ENCODE peak calls at places on chromosomes 1 and 21, in six cellular contexts. A, N, W, V, R and J are unnamed samples.
A peak's percentile ranks its signal among the peaks of the same experiment; 100 is the strongest.

GRCh38 chr1:30911061-30911954 is 2.8 kb upstream of the SDC3 start:
- DNase-seq in R (peak; percentile 90), A (peak; percentile 75), V (peak; percentile 89), N (peak; percentile 91), W (peak; percentile 87), J (peak; percentile 77)

GRCh38 chr1:47508900-47509488 is 71.2 kb downstream of the FOXD2 start:
- DNase-seq in A (no peak), W (no peak), R (peak; percentile 68), N (no peak), V (no peak), J (no peak)

GRCh38 chr1:47931395-47931794 is 65.8 kb downstream of the TRABD2B start:
- DNase-seq in V (no peak), W (no peak), N (peak; percentile 60), R (peak; percentile 39), A (peak; percentile 39), J (no peak)

GRCh38 chr1:159071970-159072582 is 4.5 kb downstream of the AIM2 start:
- DNase-seq in N (no peak), W (no peak), R (no peak), A (peak; percentile 66), V (no peak), J (peak; percentile 74)

GRCh38 chr1:213274140-213274539 is 223.1 kb downstream of the RPS6KC1 start:
- DNase-seq in N (no peak), A (peak; percentile 6), R (no peak), W (no peak), V (no peak), J (no peak)

GRCh38 chr1:173113015-173113741 is 62.4 kb upstream of the TNFSF18 start:
- DNase-seq in N (no peak), A (peak; percentile 61), W (no peak), V (no peak), R (no peak), J (no peak)

GRCh38 chr1:201703646-201704438 is 125.1 kb upstream of the IPO9 start:
- DNase-seq in V (peak; percentile 85), W (peak; percentile 85), N (peak; percentile 88), A (peak; percentile 73), R (peak; percentile 85), J (peak; percentile 81)

GRCh38 chr1:200038987-200039848 is 11.7 kb downstream of the NR5A2 start:
- DNase-seq in A (peak; percentile 65), N (peak; percentile 46), V (peak; percentile 71), R (peak; percentile 55), W (peak; percentile 34), J (peak; percentile 18)

GRCh38 chr1:2921970-2922686 is 99.1 kb upstream of the ACTRT2 start:
- DNase-seq in V (no peak), R (no peak), W (no peak), A (no peak), N (no peak), J (peak; percentile 35)

GRCh38 chr1:108556501-108556900 is 3.4 kb upstream of the EEIG2 start:
- DNase-seq in A (no peak), V (no peak), R (no peak), N (no peak), W (peak; percentile 13), J (no peak)

GRCh38 chr21:44615466-44615865 is 3.6 kb downstream of the KRTAP10-8 start:
- DNase-seq in N (no peak), V (no peak), W (no peak), A (no peak), R (no peak), J (no peak)

GRCh38 chr21:44617071-44617501 is 5.2 kb downstream of the KRTAP10-8 start:
- DNase-seq in W (no peak), A (no peak), N (no peak), R (no peak), V (no peak), J (no peak)

GRCh38 chr21:44614961-44615391 is 3.1 kb downstream of the KRTAP10-8 start:
- DNase-seq in V (no peak), R (no peak), N (no peak), W (no peak), A (no peak), J (no peak)

GRCh38 chr21:44616591-44616926 is 4.7 kb downstream of the KRTAP10-8 start:
- DNase-seq in N (no peak), R (no peak), W (no peak), A (no peak), V (no peak), J (no peak)

DNA sequence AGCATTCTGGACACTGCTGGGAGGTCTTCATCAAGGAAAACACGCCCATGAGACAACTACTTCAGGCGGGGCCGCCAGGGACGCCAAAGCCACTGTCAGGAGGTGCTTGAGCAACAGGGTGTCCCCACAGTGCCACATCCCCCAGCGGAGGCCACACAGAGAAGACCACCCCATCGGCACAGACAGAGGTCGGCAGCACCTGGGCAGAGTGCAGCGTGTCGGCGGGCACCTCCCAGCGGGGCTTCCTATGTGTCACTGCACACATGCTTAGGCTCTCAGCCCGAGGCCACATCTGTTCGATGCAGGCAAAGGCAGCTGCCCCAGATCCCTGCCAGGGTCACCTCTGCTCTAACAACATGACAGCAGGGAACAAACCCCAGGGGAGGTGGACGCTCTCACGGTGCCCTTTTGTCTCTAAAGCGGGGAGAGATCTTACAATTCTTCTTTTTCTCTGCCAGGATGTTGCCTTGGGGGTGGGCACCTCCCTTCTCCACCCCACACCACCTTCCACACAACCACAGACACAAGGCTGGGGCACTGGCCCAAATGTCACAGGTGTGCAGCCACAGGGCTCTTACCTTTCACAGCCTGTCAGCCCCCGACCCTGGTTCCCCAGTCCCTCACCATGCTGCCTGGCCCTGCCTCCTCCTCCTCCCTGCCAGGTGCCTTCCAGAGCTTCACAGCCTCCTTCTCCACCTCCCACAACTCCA is 4.2 kb downstream of the KRTAP10-8 start:
- DNase-seq in V (no peak), A (no peak), R (no peak), N (no peak), W (no peak), J (no peak)
- TF ChIP-seq POLR2A in V (no peak), A (no peak), R (no peak), N (no peak), W (no peak), J (no peak)

DNA sequence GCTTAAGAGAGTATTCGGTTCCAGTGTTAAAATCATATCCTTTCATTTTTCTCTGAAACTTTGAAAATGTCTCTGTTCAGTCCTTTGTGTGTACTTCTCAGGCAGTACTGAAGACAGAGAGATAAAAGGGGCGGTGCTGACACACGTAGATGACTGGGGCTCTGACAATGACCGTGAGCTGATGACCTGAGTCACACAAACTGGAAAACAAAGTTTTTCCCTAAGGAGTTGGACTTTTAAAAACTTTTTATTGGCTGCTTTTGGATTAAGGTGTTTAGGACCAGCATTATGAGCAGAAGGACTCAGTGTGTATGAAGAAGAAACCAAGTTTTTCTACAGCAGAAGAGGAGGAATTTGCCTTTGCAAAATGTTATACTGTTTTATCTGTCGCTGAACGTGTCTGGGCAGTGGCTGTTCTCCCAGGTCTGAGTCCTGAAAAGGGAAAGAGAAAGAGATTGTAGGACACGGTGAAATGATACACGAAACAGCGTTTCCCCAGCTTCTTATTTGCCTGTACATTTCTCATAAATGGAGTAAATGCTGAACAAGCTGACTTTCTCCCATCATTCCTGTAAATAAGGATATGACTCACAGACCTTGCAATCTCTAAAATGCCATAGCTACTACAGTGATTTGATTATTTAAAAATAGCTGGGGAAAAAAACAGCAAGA is 51.5 kb downstream of the MAP3K7CL start:
- DNase-seq in W (no peak), V (peak; percentile 33), A (peak; percentile 90), N (no peak), R (peak; percentile 48), J (peak; percentile 22)
- TF ChIP-seq POLR2A in W (no peak), V (peak; percentile 67), A (peak; percentile 40), N (no peak), R (no peak), J (no peak)

GRCh38 chr1:55654750-55655149 is 439.6 kb upstream of the USP24 start:
- DNase-seq in W (no peak), N (no peak), V (no peak), R (no peak), A (no peak), J (no peak)

GRCh38 chr1:55646181-55646580 is 431.0 kb upstream of the USP24 start:
- DNase-seq in V (no peak), R (no peak), N (no peak), A (no peak), W (no peak), J (no peak)

GRCh38 chr1:55645286-55645685 is 430.1 kb upstream of the USP24 start:
- DNase-seq in N (no peak), V (no peak), A (no peak), W (no peak), R (no peak), J (no peak)

DNA sequence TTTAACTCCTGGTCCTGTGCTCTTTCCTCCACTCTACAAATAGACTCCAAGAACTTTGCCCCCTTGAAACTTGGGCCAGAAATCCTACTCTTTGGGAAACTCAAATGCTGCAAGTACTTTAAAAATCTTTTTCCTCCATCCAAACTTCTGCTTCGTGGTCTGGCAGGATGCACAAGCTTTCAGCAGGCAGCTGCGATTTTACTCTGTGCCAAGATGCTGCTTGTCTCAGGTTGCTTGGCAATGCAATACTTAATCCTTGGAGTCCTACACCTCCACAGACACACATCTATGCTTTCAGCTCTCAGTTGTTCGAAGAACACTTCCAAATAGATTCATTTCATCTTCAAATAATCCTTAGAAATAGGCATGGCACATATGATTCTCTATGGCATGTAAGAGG is 435.3 kb upstream of the USP24 start:
- DNase-seq in N (no peak), V (no peak), A (no peak), W (no peak), R (no peak), J (no peak)
- TF ChIP-seq POLR2A in N (no peak), V (no peak), A (no peak), W (no peak), R (no peak), J (no peak)

GRCh38 chr1:32249831-32250525 is 1.1 kb upstream of the LCK start:
- DNase-seq in A (peak; percentile 88), R (peak; percentile 79), N (peak; percentile 52), W (peak; percentile 83), V (peak; percentile 77), J (no peak)
- TF ChIP-seq POLR2A in A (peak; percentile 61), R (peak; percentile 40), N (no peak), W (no peak), V (no peak), J (no peak)

DNA sequence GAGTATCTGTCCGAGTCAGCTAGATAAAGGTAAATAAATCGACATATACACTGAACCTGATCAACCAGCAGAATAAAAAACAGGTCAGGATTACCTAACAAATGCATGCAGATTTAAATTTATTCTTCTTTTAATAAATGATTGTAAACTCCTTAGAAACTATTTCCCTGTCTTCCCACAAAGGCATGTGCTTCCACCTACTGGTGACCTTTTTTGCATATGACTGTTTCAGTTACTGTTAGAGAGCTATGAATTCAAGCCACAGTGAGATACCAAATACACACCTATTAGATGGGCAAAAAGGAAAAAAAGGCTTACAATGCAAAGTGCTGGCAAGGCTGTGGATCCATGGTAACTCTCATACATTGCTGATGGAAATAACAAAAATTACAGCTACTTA is 957.4 kb upstream of the NCAM2 start:
- DNase-seq in V (no peak), N (no peak), R (no peak), W (no peak), A (peak; percentile 14), J (peak; percentile 13)
- TF ChIP-seq POLR2A in V (no peak), N (no peak), R (no peak), W (no peak), A (no peak), J (no peak)